ENCODE peak calls at places on chromosome 7, in eight cellular contexts. W is SK-N-SH, X is GM23248, P is GM23338, N is PC-3, V is hepatocyte, T is HCT116, K is MM.1S. F is an unnamed sample.

GRCh38 chr7:55484241-55484640 is 88.1 kb downstream of the VOPP1 start:
- DNase-seq in W (no peak), X (no peak), P (no peak), N (no peak), V (no peak), T (no peak), K (no peak), F (no peak)

GRCh38 chr7:132145466-132145865 is 430.8 kb downstream of the PLXNA4 start:
- DNase-seq in W (no peak), X (peak; percentile 97), P (no peak), N (peak; percentile 88), V (peak; percentile 45), T (no peak), K (no peak), F (no peak)

GRCh38 chr7:94080551-94080950 is 76.4 kb upstream of the BET1 start:
- DNase-seq in W (no peak), X (no peak), P (no peak), N (no peak), V (no peak), T (no peak), K (no peak), F (no peak)

GRCh38 chr7:104990983-104991382 is 23.0 kb upstream of the KMT2E start:
- DNase-seq in W (no peak), X (no peak), P (no peak), N (no peak), V (no peak), T (no peak), K (no peak), F (no peak)

GRCh38 chr7:21076054-21076453 is 289.4 kb upstream of the SP8 start:
- DNase-seq in W (no peak), X (no peak), P (peak; percentile 17), N (no peak), V (peak; percentile 57), T (no peak), K (no peak), F (no peak)

GRCh38 chr7:17696422-17696821 is 243.9 kb downstream of the SNX13 start:
- DNase-seq in W (no peak), X (peak; percentile 57), P (no peak), N (peak; percentile 88), V (peak; percentile 56), T (no peak), K (no peak), F (no peak)

GRCh38 chr7:100781255-100781654 is 46.1 kb downstream of the EPHB4 start:
- DNase-seq in W (peak; percentile 30), X (no peak), P (no peak), N (no peak), V (no peak), T (no peak), K (no peak), F (no peak)

GRCh38 chr7:149874644-149875028 is 867 bp downstream of the ATP6V0E2 start:
- DNase-seq in W (no peak), X (no peak), P (no peak), N (peak; percentile 3), V (no peak), T (no peak), K (no peak), F (no peak)

GRCh38 chr7:26686448-26686981 is 177.9 kb downstream of the SKAP2 start:
- DNase-seq in W (peak; percentile 17), X (peak; percentile 60), P (peak; percentile 76), N (peak; percentile 63), V (peak; percentile 62), T (peak; percentile 21), K (peak; percentile 33), F (peak; percentile 45)

GRCh38 chr7:92343719-92344118 is 97.9 kb downstream of the ANKIB1 start:
- DNase-seq in W (no peak), X (peak; percentile 2), P (no peak), N (no peak), V (no peak), T (no peak), K (no peak), F (no peak)

GRCh38 chr7:73449422-73449821 is 15.8 kb downstream of the FZD9 start:
- DNase-seq in W (no peak), X (no peak), P (no peak), N (no peak), V (no peak), T (no peak), K (no peak), F (no peak)

GRCh38 chr7:136692221-136692620 is 176.2 kb upstream of the CHRM2 start:
- DNase-seq in W (no peak), X (no peak), P (no peak), N (no peak), V (no peak), T (no peak), K (no peak), F (no peak)

GRCh38 chr7:37000514-37000913 is 276.2 kb upstream of the AOAH start:
- DNase-seq in W (no peak), X (no peak), P (no peak), N (no peak), V (no peak), T (no peak), K (no peak), F (no peak)

GRCh38 chr7:157675427-157675930 is 338.7 kb downstream of the DNAJB6 start:
- DNase-seq in W (no peak), X (no peak), P (no peak), N (no peak), V (no peak), T (no peak), K (no peak), F (no peak)

GRCh38 chr7:158362001-158362400 is 225.6 kb downstream of the PTPRN2 start:
- DNase-seq in W (no peak), X (no peak), P (no peak), N (no peak), V (no peak), T (no peak), K (no peak), F (no peak)

GRCh38 chr7:41711283-41712064 is 8.6 kb upstream of the INHBA start:
- DNase-seq in W (peak; percentile 41), X (peak; percentile 49), P (peak; percentile 85), N (peak; percentile 55), V (peak; percentile 60), T (no peak), K (peak; percentile 18), F (peak; percentile 12)

GRCh38 chr7:24721378-24722030 is 35.8 kb downstream of the GSDME start:
- DNase-seq in W (no peak), X (no peak), P (peak; percentile 50), N (peak; percentile 74), V (no peak), T (no peak), K (no peak), F (peak; percentile 26)

GRCh38 chr7:12244129-12244528 is 33.0 kb downstream of the TMEM106B start:
- DNase-seq in W (peak; percentile 22), X (peak; percentile 26), P (peak; percentile 78), N (peak; percentile 59), V (peak; percentile 30), T (peak; percentile 23), K (no peak), F (no peak)

GRCh38 chr7:36526720-36527548 is 137.3 kb downstream of the ANLN start:
- DNase-seq in W (no peak), X (peak; percentile 75), P (no peak), N (peak; percentile 88), V (peak; percentile 42), T (peak; percentile 44), K (peak; percentile 65), F (no peak)

GRCh38 chr7:128904381-128905197 is 5.9 kb downstream of the KCP start:
- DNase-seq in W (peak; percentile 87), X (peak; percentile 76), P (peak; percentile 87), N (peak; percentile 68), V (peak; percentile 68), T (peak; percentile 52), K (peak; percentile 86), F (peak; percentile 85)

DNA sequence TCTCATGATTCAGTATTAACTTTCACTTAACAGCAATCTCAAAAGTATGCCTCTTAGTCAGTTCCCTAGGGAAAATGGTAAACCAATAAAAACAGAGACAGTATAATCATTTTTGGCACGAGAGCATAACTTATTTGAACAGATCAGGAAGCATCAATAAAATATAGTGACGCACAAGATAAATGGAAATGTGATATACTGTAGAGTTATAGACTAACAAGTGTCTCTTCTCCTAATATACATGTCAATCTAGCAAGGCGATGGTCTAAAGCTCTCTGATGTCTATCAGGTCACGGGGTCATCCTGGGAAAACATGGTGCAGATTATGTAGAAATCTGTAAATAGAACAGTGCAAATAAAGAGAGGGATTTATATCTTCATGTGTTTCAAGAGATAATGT is 131.6 kb downstream of the HGF start:
- DNase-seq in W (no peak), X (peak; percentile 95), P (no peak), N (peak; percentile 95), V (no peak), T (no peak), K (no peak), F (no peak)
- TF ChIP-seq EZH2phosphoT487 in W (no peak), X (peak; percentile 67), P (no peak), N (no peak), V (no peak), T (no peak), K (no peak), F (no peak)

DNA sequence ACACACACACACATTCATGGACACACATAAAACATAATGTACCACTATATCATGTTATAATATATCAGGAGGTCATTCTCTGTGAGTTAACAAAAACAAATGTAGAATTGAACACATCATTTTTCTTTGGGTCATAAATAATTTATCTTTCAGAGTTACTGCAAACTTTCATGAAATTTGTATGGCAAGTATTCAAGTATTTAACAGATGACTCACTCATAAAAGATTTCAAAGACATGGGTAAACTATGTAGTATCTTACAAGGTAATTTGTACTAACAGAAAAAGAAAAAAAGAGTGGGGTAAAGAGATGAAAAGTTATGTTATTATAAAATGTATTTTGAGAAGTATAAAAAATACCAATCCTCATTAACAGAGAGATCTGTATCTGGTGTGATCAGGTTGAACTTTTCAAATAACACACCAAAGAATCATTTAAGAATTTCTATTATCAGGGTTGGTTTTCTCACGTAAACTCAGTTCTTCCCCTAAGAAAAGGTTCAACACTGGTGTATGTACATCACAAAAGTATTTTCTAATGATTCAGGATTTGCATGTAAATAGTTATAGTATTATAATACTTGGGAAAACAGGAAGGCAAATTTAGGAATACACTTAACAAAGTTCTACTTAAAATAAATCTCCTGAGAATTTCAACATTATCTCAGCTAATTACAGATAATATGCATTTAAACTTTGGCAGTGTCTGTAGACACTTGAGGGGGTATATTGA is 933.1 kb upstream of the LRRN3 start:
- DNase-seq in W (no peak), X (no peak), P (peak; percentile 4), N (peak; percentile 55), V (no peak), T (no peak), K (no peak), F (no peak)
- TF ChIP-seq EZH2phosphoT487 in W (no peak), X (no peak), P (no peak), N (no peak), V (no peak), T (no peak), K (no peak), F (no peak)

DNA sequence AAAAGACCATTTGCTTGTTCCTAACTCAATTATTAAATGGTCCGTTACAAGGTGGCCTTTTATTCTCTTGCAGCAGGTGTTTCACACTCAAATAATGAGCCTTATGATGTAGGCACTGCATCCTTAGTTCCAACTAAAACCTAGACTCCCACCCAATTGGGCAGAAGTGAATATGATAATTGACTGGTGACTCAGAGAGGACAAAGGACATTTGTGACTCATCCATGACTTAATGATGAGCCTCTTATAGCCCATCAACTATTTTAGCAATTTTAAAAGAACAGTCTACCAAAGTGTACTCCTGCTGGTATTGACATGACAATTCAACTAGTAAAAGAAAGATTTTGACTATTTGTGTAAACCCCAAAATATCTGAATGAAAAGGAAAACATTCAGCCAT is 1027.8 kb upstream of the PHF14 start:
- DNase-seq in W (no peak), X (no peak), P (no peak), N (peak; percentile 36), V (no peak), T (no peak), K (no peak), F (no peak)
- TF ChIP-seq EZH2phosphoT487 in W (no peak), X (no peak), P (no peak), N (no peak), V (no peak), T (no peak), K (no peak), F (no peak)

GRCh38 chr7:35334511-35334910 is 80.6 kb upstream of the TBX20 start:
- DNase-seq in W (no peak), X (no peak), P (no peak), N (peak; percentile 57), V (no peak), T (no peak), K (no peak), F (no peak)
- TF ChIP-seq EZH2phosphoT487 in W (no peak), X (no peak), P (no peak), N (no peak), V (no peak), T (no peak), K (no peak), F (no peak)

F was measured in OCI-LY7.